ENCODE peak calls at places on chromosomes 3 and 15, in ten cellular contexts. O is EH, E is MV-4-11, Z is astrocyte of the hippocampus, R is activated gamma-delta T cell, A is kidney tubule cell, H is Right ventricle myocardium superior, J is NCI-H1417, C is lower lobe of right lung, W is EL. V is an unnamed sample.

GRCh38 chr3:161914703-161915102 is 418.1 kb downstream of the OTOL1 start:
- DNase-seq in O (peak; percentile 73), E (peak; percentile 36), Z (peak; percentile 75), R (no peak), A (peak; percentile 74), H (peak; percentile 51), J (peak; percentile 72), C (no peak), W (peak; percentile 71), V (peak; percentile 14)

GRCh38 chr3:144032531-144033234 is 61.1 kb downstream of the DIPK2A start:
- DNase-seq in O (no peak), E (no peak), Z (peak; percentile 48), R (no peak), A (no peak), H (no peak), J (no peak), C (no peak), W (no peak), V (no peak)

GRCh38 chr3:169454823-169455222 is 208.7 kb downstream of the MECOM start:
- DNase-seq in O (peak; percentile 70), E (no peak), Z (no peak), R (no peak), A (peak; percentile 74), H (no peak), J (peak; percentile 37), C (no peak), W (peak; percentile 42), V (no peak)

GRCh38 chr3:99648091-99648490 is 9.7 kb downstream of the COL8A1 start:
- DNase-seq in O (peak; percentile 75), E (no peak), Z (no peak), R (no peak), A (peak; percentile 86), H (peak; percentile 48), J (no peak), C (no peak), W (peak; percentile 73), V (peak; percentile 29)

GRCh38 chr3:10354373-10355015 is 33.6 kb upstream of the SEC13 start:
- DNase-seq in O (no peak), E (peak; percentile 43), Z (no peak), R (no peak), A (no peak), H (no peak), J (no peak), C (peak; percentile 4), W (peak; percentile 42), V (no peak)

GRCh38 chr15:89690276-89691218 is at the start of the genes PEX11A and WDR93:
- DNase-seq in O (peak; percentile 79), E (peak; percentile 55), Z (peak; percentile 86), R (peak; percentile 21), A (peak; percentile 86), H (peak; percentile 89), J (peak; percentile 94), C (peak; percentile 92), W (peak; percentile 79), V (peak; percentile 90)

GRCh38 chr15:78004919-78005634 is 72.4 kb downstream of the TBC1D2B start:
- DNase-seq in O (peak; percentile 95), E (no peak), Z (peak; percentile 85), R (no peak), A (peak; percentile 47), H (peak; percentile 86), J (peak; percentile 82), C (peak; percentile 77), W (peak; percentile 85), V (peak; percentile 60)

GRCh38 chr3:118941236-118941635 is 93.4 kb downstream of the IGSF11 start:
- DNase-seq in O (no peak), E (no peak), Z (no peak), R (no peak), A (no peak), H (no peak), J (no peak), C (no peak), W (no peak), V (no peak)

GRCh38 chr3:33218446-33219174 is at the start of gene SUSD5:
- DNase-seq in O (peak; percentile 58), E (no peak), Z (peak; percentile 85), R (peak; percentile 10), A (peak; percentile 37), H (no peak), J (peak; percentile 50), C (no peak), W (peak; percentile 68), V (no peak)

GRCh38 chr3:27079427-27080105 is 289.6 kb downstream of the NEK10 start:
- DNase-seq in O (peak; percentile 31), E (no peak), Z (no peak), R (no peak), A (no peak), H (no peak), J (no peak), C (no peak), W (peak; percentile 53), V (no peak)

GRCh38 chr3:118675305-118675704 is 359.3 kb downstream of the IGSF11 start:
- DNase-seq in O (no peak), E (peak; percentile 66), Z (no peak), R (no peak), A (no peak), H (no peak), J (no peak), C (no peak), W (no peak), V (no peak)

GRCh38 chr3:141920701-141921100 is 44.3 kb downstream of the ATP1B3 start:
- DNase-seq in O (no peak), E (no peak), Z (no peak), R (no peak), A (no peak), H (no peak), J (no peak), C (no peak), W (no peak), V (no peak)

GRCh38 chr3:114216186-114216970 is 21.0 kb downstream of the ZNF80 start:
- DNase-seq in O (peak; percentile 69), E (no peak), Z (peak; percentile 66), R (no peak), A (peak; percentile 67), H (no peak), J (no peak), C (no peak), W (peak; percentile 9), V (no peak)

GRCh38 chr15:99135194-99135593 is 30.3 kb downstream of the SYNM start:
- DNase-seq in O (peak; percentile 35), E (no peak), Z (peak; percentile 28), R (no peak), A (no peak), H (no peak), J (peak; percentile 27), C (no peak), W (peak; percentile 6), V (no peak)

GRCh38 chr3:178562869-178563232 is 26.6 kb downstream of the KCNMB2 start:
- DNase-seq in O (peak; percentile 2), E (no peak), Z (no peak), R (no peak), A (no peak), H (no peak), J (no peak), C (no peak), W (peak; percentile 4), V (no peak)

GRCh38 chr15:40097968-40098476 is 10.7 kb downstream of the BMF start:
- DNase-seq in O (peak; percentile 67), E (peak; percentile 75), Z (no peak), R (no peak), A (no peak), H (peak; percentile 81), J (no peak), C (peak; percentile 71), W (no peak), V (peak; percentile 69)

GRCh38 chr15:22868495-22868894 is 30.0 kb downstream of the NIPA2 start:
- DNase-seq in O (no peak), E (no peak), Z (no peak), R (no peak), A (no peak), H (no peak), J (no peak), C (no peak), W (no peak), V (no peak)

GRCh38 chr3:190722181-190722905 is 140.2 kb downstream of the GMNC start:
- DNase-seq in O (peak; percentile 21), E (no peak), Z (no peak), R (no peak), A (no peak), H (no peak), J (no peak), C (no peak), W (no peak), V (no peak)

GRCh38 chr3:138458774-138459499 is 24.5 kb downstream of the ESYT3 start:
- DNase-seq in O (no peak), E (no peak), Z (no peak), R (no peak), A (no peak), H (no peak), J (no peak), C (peak; percentile 24), W (no peak), V (no peak)

GRCh38 chr3:108202080-108202479 is 20.1 kb downstream of the IFT57 start:
- DNase-seq in O (peak; percentile 75), E (no peak), Z (peak; percentile 42), R (no peak), A (no peak), H (no peak), J (no peak), C (no peak), W (peak; percentile 17), V (no peak)

GRCh38 chr15:70093481-70094309 is 4.0 kb downstream of the TLE3 start:
- DNase-seq in O (no peak), E (no peak), Z (peak; percentile 82), R (no peak), A (peak; percentile 38), H (no peak), J (peak; percentile 77), C (no peak), W (no peak), V (peak; percentile 68)

GRCh38 chr3:78670087-78670486 is 1097.7 kb downstream of the ROBO1 start:
- DNase-seq in O (no peak), E (no peak), Z (peak; percentile 43), R (no peak), A (no peak), H (no peak), J (no peak), C (no peak), W (no peak), V (no peak)

GRCh38 chr3:126973814-126974213 is 9.1 kb upstream of the PLXNA1 start:
- DNase-seq in O (no peak), E (no peak), Z (no peak), R (no peak), A (no peak), H (no peak), J (no peak), C (no peak), W (no peak), V (no peak)

GRCh38 chr3:156509209-156510174 is 45.4 kb downstream of the SSR3 start:
- DNase-seq in O (peak; percentile 65), E (peak; percentile 38), Z (peak; percentile 73), R (no peak), A (peak; percentile 62), H (no peak), J (peak; percentile 81), C (no peak), W (peak; percentile 51), V (no peak)

GRCh38 chr15:99181544-99181943 is 67.8 kb downstream of the TTC23 start:
- DNase-seq in O (no peak), E (no peak), Z (no peak), R (no peak), A (no peak), H (peak; percentile 57), J (peak; percentile 28), C (no peak), W (no peak), V (no peak)

GRCh38 chr3:152175576-152175883 is 93.2 kb upstream of the MBNL1 start:
- DNase-seq in O (peak; percentile 93), E (no peak), Z (peak; percentile 69), R (no peak), A (peak; percentile 42), H (no peak), J (no peak), C (no peak), W (peak; percentile 88), V (no peak)

GRCh38 chr3:64225695-64226499 is 631 bp upstream of the PRICKLE2 start:
- DNase-seq in O (peak; percentile 21), E (no peak), Z (no peak), R (no peak), A (peak; percentile 28), H (no peak), J (no peak), C (no peak), W (peak; percentile 25), V (no peak)

GRCh38 chr3:189903562-189904250 is 217.0 kb downstream of the P3H2 start:
- DNase-seq in O (no peak), E (no peak), Z (no peak), R (no peak), A (no peak), H (no peak), J (no peak), C (no peak), W (no peak), V (peak; percentile 26)